ENCODE peak calls at places on chromosomes 6 and 20, in five cellular contexts. U is HepG2, D is GM12878, H is upper lobe of left lung, T is K562. J is an unnamed sample.

GRCh38 chr6:25042599-25042936 is 106.8 kb upstream of the RIPOR2 start:
- ATAC-seq in U (peak), D (peak), H (no peak), T (no peak), J (no peak)

GRCh38 chr6:21829126-21829525 is 235.6 kb downstream of the SOX4 start:
- ATAC-seq in U (no peak), D (no peak), H (no peak), T (no peak), J (peak)

GRCh38 chr20:63501818-63502670 is 3.2 kb upstream of the EEF1A2 start:
- ATAC-seq in U (peak), D (peak), H (no peak), T (peak), J (no peak)

GRCh38 chr20:8933391-8933807 is 135.5 kb upstream of the PLCB4 start:
- ATAC-seq in U (no peak), D (no peak), H (no peak), T (no peak), J (peak)

GRCh38 chr6:122696079-122696478 is 83.4 kb upstream of the FABP7 start:
- ATAC-seq in U (no peak), D (no peak), H (no peak), T (no peak), J (no peak)

GRCh38 chr6:165486183-165487137 is 176.6 kb downstream of the PDE10A start:
- ATAC-seq in U (no peak), D (peak), H (no peak), T (no peak), J (no peak)

GRCh38 chr6:144778773-144779531 is 493.8 kb downstream of the UTRN start:
- ATAC-seq in U (peak), D (peak), H (no peak), T (peak), J (no peak)

GRCh38 chr6:134626589-134626988 is 308.7 kb upstream of the SGK1 start:
- ATAC-seq in U (no peak), D (no peak), H (no peak), T (no peak), J (no peak)

GRCh38 chr6:109772961-109773431 is 81.9 kb downstream of the FIG4 start:
- ATAC-seq in U (no peak), D (no peak), H (no peak), T (no peak), J (no peak)

GRCh38 chr20:51378171-51378928 is 164.2 kb downstream of the NFATC2 start:
- ATAC-seq in U (peak), D (peak), H (no peak), T (peak), J (no peak)

GRCh38 chr6:79536615-79536968 is 638 bp downstream of the LCA5 start:
- ATAC-seq in U (peak), D (peak), H (peak), T (peak), J (no peak)

GRCh38 chr6:18360188-18360587 is 27.0 kb upstream of the RNF144B start:
- ATAC-seq in U (no peak), D (no peak), H (peak), T (no peak), J (no peak)

GRCh38 chr20:48812600-48813445 is 15.0 kb downstream of the PREX1 start:
- ATAC-seq in U (no peak), D (no peak), H (no peak), T (no peak), J (no peak)

GRCh38 chr6:163349001-163349680 is 65.4 kb upstream of the QKI start:
- ATAC-seq in U (peak), D (no peak), H (no peak), T (no peak), J (peak)
- H3K27ac ChIP-seq in U (no peak), D (no peak), H (no peak), T (no peak), J (no peak)

GRCh38 chr6:146191600-146191999 is 162.7 kb downstream of the GRM1 start:
- ATAC-seq in U (no peak), D (no peak), H (no peak), T (no peak), J (no peak)
- TF ChIP-seq EP300 in U (no peak), D (no peak), H (no peak), T (no peak), J (no peak)

GRCh38 chr20:4261333-4262284 is 246.3 kb upstream of the RNF24 start:
- ATAC-seq in U (no peak), D (no peak), H (no peak), T (no peak), J (no peak)

GRCh38 chr20:4263011-4263410 is 247.7 kb upstream of the RNF24 start:
- ATAC-seq in U (no peak), D (no peak), H (no peak), T (no peak), J (no peak)

GRCh38 chr20:4267242-4267641 is 251.9 kb upstream of the RNF24 start:
- ATAC-seq in U (no peak), D (no peak), H (no peak), T (no peak), J (no peak)

DNA sequence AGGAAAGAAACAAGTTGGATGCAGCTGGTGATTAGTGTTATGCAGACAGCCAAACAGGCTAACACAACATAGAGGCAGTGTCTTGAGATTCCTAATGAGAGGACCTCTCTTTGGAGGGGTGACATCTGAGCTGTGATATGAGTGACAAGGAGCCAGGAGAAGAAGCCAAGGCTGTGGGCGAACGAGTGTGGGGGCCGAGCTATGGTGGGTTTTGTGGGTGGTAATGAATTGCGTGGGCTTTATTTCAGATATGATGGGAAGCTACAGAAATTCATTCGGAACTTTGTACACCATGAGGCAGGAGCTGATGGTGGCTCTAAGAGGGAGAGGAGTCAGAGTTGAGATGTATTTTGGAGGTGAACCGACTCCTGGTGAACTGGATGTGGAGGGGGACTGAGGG is 250.8 kb upstream of the RNF24 start:
- ATAC-seq in U (no peak), D (no peak), H (no peak), T (no peak), J (no peak)
- TF ChIP-seq POLR2AphosphoS5 in U (no peak), D (no peak), H (no peak), T (no peak), J (no peak)

GRCh38 chr6:37136821-37137200 is 33.1 kb upstream of the PIM1 start:
- ATAC-seq in U (no peak), D (no peak), H (no peak), T (no peak), J (no peak)

GRCh38 chr6:37135835-37136694 is 33.9 kb upstream of the PIM1 start:
- ATAC-seq in U (peak), D (no peak), H (no peak), T (no peak), J (no peak)

GRCh38 chr6:37137201-37137880 is 32.6 kb upstream of the PIM1 start:
- ATAC-seq in U (peak), D (peak), H (peak), T (peak), J (peak)

GRCh38 chr6:37139223-37139962 is 30.6 kb upstream of the PIM1 start:
- ATAC-seq in U (no peak), D (no peak), H (no peak), T (no peak), J (no peak)

DNA sequence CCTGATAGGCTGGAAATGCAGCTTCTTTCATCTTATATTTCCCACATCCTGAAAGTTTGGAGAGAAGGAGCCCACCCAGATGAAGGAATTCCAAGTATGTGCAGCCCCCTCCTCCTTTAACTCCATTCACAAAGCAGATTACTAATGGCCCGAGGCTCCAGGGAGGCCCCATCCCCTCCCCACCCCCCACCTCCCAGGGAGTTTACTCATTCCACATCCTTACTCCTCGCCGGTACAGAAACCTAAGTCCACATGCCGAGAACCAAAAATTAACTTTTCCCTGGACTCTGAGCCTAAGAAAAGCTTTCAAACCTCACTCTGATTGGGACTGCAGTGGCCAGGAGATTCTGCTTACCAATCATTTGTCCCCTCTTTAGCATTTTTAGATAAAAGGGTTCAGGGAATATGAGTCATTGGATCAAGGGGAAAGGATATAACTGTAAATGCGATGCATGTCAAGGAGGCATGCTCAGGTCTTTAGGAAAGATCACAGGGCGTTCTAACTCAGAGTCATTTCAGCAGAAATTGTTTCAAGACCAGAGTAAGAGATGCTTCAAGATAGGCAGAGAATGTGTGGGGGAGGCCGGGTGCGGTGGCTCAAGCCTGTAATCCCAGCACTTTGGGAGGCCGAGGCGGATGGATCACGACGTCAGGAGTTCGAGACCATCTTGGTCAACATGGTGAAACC is 31.9 kb upstream of the PIM1 start:
- ATAC-seq in U (peak), D (no peak), H (no peak), T (no peak), J (no peak)
- H3K27ac ChIP-seq in U (peak), D (no peak), H (peak), T (no peak), J (peak)

GRCh38 chr6:54921891-54922290 is 75.3 kb downstream of the FAM83B start:
- ATAC-seq in U (no peak), D (no peak), H (no peak), T (no peak), J (no peak)
- TF ChIP-seq EP300 in U (no peak), D (no peak), H (no peak), T (no peak), J (no peak)

DNA sequence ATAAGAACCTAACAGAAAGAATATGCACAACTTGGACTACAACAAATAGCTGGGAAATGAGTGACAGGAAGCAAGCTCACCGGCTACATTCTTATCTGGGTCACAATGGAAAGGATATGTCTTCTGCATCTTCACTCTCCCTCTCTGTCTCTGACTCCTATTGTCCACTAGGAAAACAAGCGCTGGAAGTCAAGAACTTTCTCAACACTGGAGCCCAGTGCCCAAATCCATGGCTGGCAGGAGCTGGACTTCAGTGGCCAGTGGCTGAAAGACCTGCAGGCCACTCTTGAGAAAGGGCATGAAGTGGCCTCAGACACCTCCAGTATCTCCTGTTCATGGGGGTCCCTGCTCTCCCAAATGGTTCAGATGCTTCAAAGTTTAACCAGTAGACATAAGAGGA is 62.0 kb downstream of the FAM50B start:
- ATAC-seq in U (no peak), D (no peak), H (no peak), T (no peak), J (no peak)
- TF ChIP-seq POLR2AphosphoS5 in U (no peak), D (no peak), H (no peak), T (no peak), J (no peak)

DNA sequence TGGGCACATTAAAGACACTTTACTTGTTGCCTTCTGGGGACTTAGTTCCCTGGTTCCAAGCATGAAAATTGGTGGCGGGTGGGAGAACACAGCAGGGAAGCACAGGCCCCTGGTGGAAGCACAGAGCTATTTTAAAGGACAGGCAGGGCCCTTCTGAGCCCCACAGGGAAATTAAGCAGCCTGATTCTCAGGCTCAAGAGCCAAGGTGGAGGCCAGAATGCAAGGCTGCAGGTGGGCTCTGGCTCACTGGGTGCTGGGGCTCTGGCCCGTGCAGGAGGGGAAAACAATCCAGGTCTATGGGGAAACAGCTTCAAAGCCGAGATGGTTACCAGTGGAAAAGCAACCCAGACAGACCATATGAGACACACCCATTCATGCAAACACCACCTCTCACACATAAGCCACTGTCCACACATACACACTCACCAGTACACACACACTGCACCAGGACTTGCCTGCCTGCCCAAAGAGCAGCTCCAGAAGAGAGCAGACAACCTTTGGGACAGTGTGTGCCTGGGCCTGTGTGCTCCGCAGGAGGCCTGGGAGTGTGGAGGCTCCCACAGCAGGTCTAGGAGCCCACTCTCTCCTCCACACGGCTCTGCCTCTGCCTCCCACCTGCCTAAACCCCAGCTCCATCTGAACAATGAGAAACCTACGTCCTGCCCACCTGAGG is 30.6 kb downstream of the TFEB start:
- ATAC-seq in U (no peak), D (peak), H (no peak), T (no peak), J (no peak)
- H3K27ac ChIP-seq in U (no peak), D (peak), H (peak), T (no peak), J (peak)

DNA sequence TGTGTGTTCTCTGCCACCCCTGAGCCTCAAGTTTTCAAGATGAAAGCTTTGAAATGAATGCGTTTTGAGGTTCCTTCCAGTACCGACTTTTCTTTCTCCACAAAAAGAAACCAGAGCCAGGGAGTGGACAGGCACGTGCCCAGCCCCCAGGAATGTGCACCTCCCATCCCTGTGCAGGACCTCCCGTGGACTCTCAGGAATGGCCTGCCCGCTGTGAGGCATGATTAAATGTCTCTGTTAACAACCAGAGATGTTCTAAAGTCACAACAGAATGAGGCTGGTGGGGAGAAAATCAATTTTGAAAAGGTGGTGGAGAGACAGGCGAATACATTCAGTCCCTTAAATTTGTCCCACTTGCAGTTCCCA is 1.5 kb downstream of the TGM3 start:
- ATAC-seq in U (no peak), D (no peak), H (no peak), T (no peak), J (no peak)
- TF ChIP-seq EP300 in U (no peak), D (no peak), H (no peak), T (no peak), J (no peak)

DNA sequence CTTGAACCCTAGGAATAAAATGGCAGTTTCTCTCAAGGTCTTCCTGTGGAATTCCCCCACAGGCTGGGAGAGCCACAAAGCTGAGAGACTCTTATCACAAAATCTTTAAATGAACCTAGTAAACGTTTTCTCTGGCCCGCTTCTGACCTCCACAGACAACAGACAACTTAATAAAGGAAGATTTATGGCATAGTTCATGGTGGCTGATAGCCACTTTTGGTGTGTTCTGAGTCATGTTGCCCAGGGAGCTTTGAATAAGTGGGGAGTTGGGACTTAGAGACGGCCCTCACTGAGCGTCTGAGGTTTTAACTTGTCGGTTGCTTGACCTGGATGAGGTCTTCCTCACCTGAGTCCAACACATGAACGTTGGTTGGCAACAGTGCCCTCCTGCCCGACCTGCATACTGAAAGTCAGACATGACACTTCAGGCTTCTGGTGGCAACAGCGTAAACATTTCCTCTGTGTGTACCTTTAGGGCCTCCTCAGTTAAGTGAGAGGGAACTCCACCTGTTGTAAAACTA is 124.2 kb downstream of the FOXO3 start:
- ATAC-seq in U (no peak), D (peak), H (peak), T (peak), J (no peak)
- TF ChIP-seq POLR2AphosphoS5 in U (no peak), D (no peak), H (peak), T (no peak), J (no peak)